ENCODE peak calls at places on chromosomes 3 and 15, in ten cellular contexts. K is Panc1; H is CD4-positive, CD25-positive, alpha-beta regulatory T cell; C is EH; W is body of pancreas; J is NCI-H524; A is NAMALWA; S is Calu3; E is stimulated activated CD4-positive, alpha-beta T cell treated with anti-CD3 and anti-CD28 coated beads, Interleukin-2, amount 100 ng/mL, for 24 hours; X is neural progenitor cell. R is an unnamed sample.

GRCh38 chr15:98648654-98649537 is 557 bp downstream of the IGF1R start:
- DNase-seq in E (peak), H (peak), A (peak), J (peak), S (peak), X (peak), W (peak), C (peak), K (no peak), R (peak)

GRCh38 chr15:60989696-60990095 is 239.4 kb downstream of the RORA start:
- DNase-seq in S (no peak), C (peak), X (no peak), K (no peak), H (no peak), A (no peak), J (no peak), W (no peak), E (no peak), R (no peak)

GRCh38 chr15:39261397-39261796 is 319.5 kb upstream of the THBS1 start:
- DNase-seq in H (no peak), S (no peak), C (peak), W (no peak), K (no peak), X (no peak), E (no peak), J (no peak), A (no peak), R (no peak)

GRCh38 chr3:58630081-58630709 is 36.4 kb downstream of the FAM3D start:
- DNase-seq in H (peak), X (peak), S (peak), W (peak), J (peak), E (peak), A (peak), K (peak), C (peak), R (peak)

GRCh38 chr3:196274585-196274984 is 12.9 kb downstream of the PCYT1A start:
- DNase-seq in S (no peak), E (peak), C (peak), H (peak), A (no peak), K (no peak), J (no peak), W (no peak), X (no peak), R (no peak)

GRCh38 chr3:189914799-189915198 is 205.9 kb downstream of the P3H2 start:
- DNase-seq in H (no peak), S (peak), X (no peak), W (no peak), C (peak), K (peak), J (no peak), E (no peak), A (no peak), R (no peak)

GRCh38 chr15:31352283-31352880 is 25.7 kb downstream of the KLF13 start:
- DNase-seq in K (no peak), H (no peak), J (peak), S (no peak), C (no peak), W (peak), E (no peak), X (no peak), A (peak), R (peak)

GRCh38 chr15:80918440-80918839 is 71.2 kb downstream of the MESD start:
- DNase-seq in K (no peak), J (no peak), H (no peak), C (no peak), E (no peak), A (no peak), S (no peak), W (no peak), X (no peak), R (no peak)

GRCh38 chr15:81516461-81516860 is 142.4 kb upstream of the TMC3 start:
- DNase-seq in E (no peak), K (no peak), J (no peak), S (no peak), C (peak), H (no peak), A (no peak), X (no peak), W (no peak), R (no peak)

GRCh38 chr3:122023335-122023734 is 1.3 kb upstream of the ILDR1 start:
- DNase-seq in K (no peak), W (no peak), A (no peak), E (no peak), S (no peak), X (no peak), H (no peak), J (no peak), C (no peak), R (no peak)

GRCh38 chr3:52679139-52679538 is 6.6 kb downstream of the PBRM1 start:
- DNase-seq in K (no peak), E (no peak), H (no peak), X (no peak), C (no peak), J (no peak), S (no peak), W (no peak), A (no peak), R (no peak)

GRCh38 chr15:74505837-74506514 is 35.0 kb upstream of the ARID3B start:
- DNase-seq in E (no peak), K (no peak), X (no peak), A (no peak), C (peak), S (no peak), J (no peak), W (no peak), H (no peak), R (no peak)

GRCh38 chr3:127817331-127817821 is 4.9 kb downstream of the MGLL start:
- DNase-seq in K (peak), S (peak), J (no peak), A (no peak), H (no peak), W (no peak), C (peak), X (no peak), E (no peak), R (no peak)

GRCh38 chr3:115835946-115836345 is 212.6 kb downstream of the GAP43 start:
- DNase-seq in K (no peak), H (no peak), W (no peak), C (no peak), X (no peak), A (no peak), E (no peak), J (no peak), S (no peak), R (no peak)

GRCh38 chr15:39602143-39602542 is 21.3 kb downstream of the THBS1 start:
- DNase-seq in C (peak), X (peak), J (no peak), E (no peak), W (no peak), A (no peak), S (no peak), K (no peak), H (no peak), R (peak)

GRCh38 chr15:92672102-92672501 is 16.5 kb upstream of the FAM174B start:
- DNase-seq in H (no peak), J (no peak), X (no peak), K (no peak), C (no peak), S (no peak), E (no peak), W (no peak), A (no peak), R (no peak)

GRCh38 chr15:92328207-92328606 is 65.5 kb upstream of the ST8SIA2 start:
- DNase-seq in W (no peak), S (no peak), E (no peak), K (no peak), A (no peak), C (no peak), J (no peak), X (no peak), H (no peak), R (no peak)

GRCh38 chr3:81462921-81463320 is 298.5 kb downstream of the GBE1 start:
- DNase-seq in C (no peak), J (no peak), H (no peak), A (no peak), S (no peak), W (no peak), E (no peak), X (no peak), K (no peak), R (no peak)

GRCh38 chr15:101215681-101216080 is 36.2 kb downstream of the CHSY1 start:
- DNase-seq in W (no peak), A (no peak), K (no peak), S (no peak), J (no peak), E (no peak), C (no peak), X (no peak), H (no peak), R (no peak)

GRCh38 chr3:25856902-25857518 is 67.1 kb downstream of the OXSM start:
- DNase-seq in C (peak), W (peak), K (no peak), J (peak), S (peak), X (peak), A (peak), H (peak), E (no peak), R (peak)

GRCh38 chr3:9301091-9301490 is 51.6 kb upstream of the SRGAP3 start:
- DNase-seq in W (no peak), H (no peak), X (no peak), E (no peak), A (no peak), C (peak), K (no peak), S (no peak), J (no peak), R (no peak)

GRCh38 chr3:177340243-177340830 is 143.1 kb upstream of the TBL1XR1 start:
- DNase-seq in X (no peak), C (no peak), E (no peak), S (no peak), W (no peak), J (no peak), K (no peak), A (no peak), H (no peak), R (peak)

GRCh38 chr3:14031271-14031670 is 93.4 kb downstream of the CHCHD4 start:
- DNase-seq in K (no peak), J (no peak), A (no peak), X (no peak), H (no peak), C (peak), W (no peak), S (no peak), E (no peak), R (no peak)

GRCh38 chr3:170483485-170484262 is 65.0 kb downstream of the CLDN11 start:
- DNase-seq in J (no peak), A (peak), S (peak), K (no peak), C (no peak), E (no peak), X (no peak), W (no peak), H (no peak), R (peak)

GRCh38 chr15:76172782-76173181 is 113.0 kb downstream of the TMEM266 start:
- DNase-seq in S (no peak), A (no peak), H (no peak), K (no peak), W (no peak), E (no peak), C (no peak), X (no peak), J (peak), R (peak)

GRCh38 chr3:69747511-69748248 is 8.4 kb downstream of the MITF start:
- DNase-seq in J (no peak), H (no peak), C (peak), A (no peak), S (no peak), K (no peak), E (no peak), X (no peak), W (no peak), R (no peak)

GRCh38 chr3:127394031-127394430 is 106.2 kb upstream of the PRR20G start:
- DNase-seq in K (no peak), X (no peak), W (no peak), E (no peak), A (no peak), H (no peak), S (no peak), C (no peak), J (peak), R (peak)

GRCh38 chr3:170536712-170537111 is 49.2 kb downstream of the SLC7A14 start:
- DNase-seq in H (no peak), S (no peak), W (no peak), J (peak), X (no peak), K (no peak), E (no peak), A (no peak), C (no peak), R (no peak)

GRCh38 chr3:59549972-59550371 is 500.1 kb upstream of the CFAP20DC start:
- DNase-seq in J (peak), C (no peak), K (no peak), W (no peak), E (no peak), H (no peak), A (no peak), X (no peak), S (no peak), R (peak)

GRCh38 chr15:60626051-60626450 is 147.1 kb upstream of the ICE2 start:
- DNase-seq in K (no peak), S (no peak), X (no peak), E (no peak), H (no peak), A (no peak), W (no peak), J (peak), C (no peak), R (peak)

GRCh38 chr3:140019946-140020345 is 85.0 kb downstream of the CLSTN2 start:
- DNase-seq in K (no peak), A (no peak), X (no peak), S (no peak), J (no peak), H (no peak), W (no peak), E (no peak), C (no peak), R (no peak)

GRCh38 chr3:162525052-162525451 is 1028.4 kb downstream of the OTOL1 start:
- DNase-seq in C (peak), X (no peak), K (no peak), S (no peak), J (peak), W (peak), A (no peak), E (no peak), H (no peak), R (no peak)

GRCh38 chr3:13581485-13582365 is 32.8 kb downstream of the FBLN2 start:
- DNase-seq in J (no peak), S (no peak), H (peak), A (no peak), W (peak), C (peak), E (no peak), X (no peak), K (no peak), R (no peak)

GRCh38 chr15:85711590-85712192 is 83.0 kb downstream of the KLHL25 start:
- DNase-seq in X (no peak), S (no peak), W (no peak), A (no peak), J (no peak), C (no peak), K (no peak), E (peak), H (no peak), R (no peak)

GRCh38 chr15:43488790-43489585 is 4.0 kb downstream of the TP53BP1 start:
- DNase-seq in H (peak), C (no peak), X (no peak), S (no peak), A (no peak), K (no peak), W (no peak), E (no peak), J (no peak), R (no peak)